ENCODE peak calls at places on chromosome 6, in four cellular contexts. V is A549, B is right atrium auricular region, A is fibroblast of villous mesenchyme. U is an unnamed sample.

GRCh38 chr6:147156218-147156617 is 48.0 kb upstream of the STXBP5 start:
- DNase-seq in V (no peak), B (no peak), A (no peak), U (no peak)

GRCh38 chr6:138115191-138115590 is 8.0 kb upstream of the PERP start:
- DNase-seq in V (no peak), B (no peak), A (no peak), U (no peak)

GRCh38 chr6:130020106-130020851 is 1.9 kb downstream of the L3MBTL3 start:
- DNase-seq in V (peak; percentile 10), B (no peak), A (no peak), U (peak; percentile 32)

GRCh38 chr6:4224082-4224978 is 89.0 kb upstream of the ECI2 start:
- DNase-seq in V (no peak), B (no peak), A (peak; percentile 91), U (no peak)

GRCh38 chr6:123803862-123804681 is at the start of gene NKAIN2:
- DNase-seq in V (no peak), B (no peak), A (no peak), U (no peak)

GRCh38 chr6:127818149-127818548 is 82.7 kb downstream of the THEMIS start:
- DNase-seq in V (no peak), B (no peak), A (no peak), U (no peak)

GRCh38 chr6:4320860-4321259 is 185.5 kb upstream of the ECI2 start:
- DNase-seq in V (peak; percentile 57), B (no peak), A (peak; percentile 98), U (no peak)

GRCh38 chr6:1348675-1349074 is 36.8 kb downstream of the FOXQ1 start:
- DNase-seq in V (no peak), B (no peak), A (no peak), U (no peak)

GRCh38 chr6:137522399-137522798 is 28.2 kb upstream of the OLIG3 start:
- DNase-seq in V (no peak), B (no peak), A (no peak), U (no peak)

GRCh38 chr6:34095136-34095505 is 50.8 kb downstream of the GRM4 start:
- DNase-seq in V (no peak), B (no peak), A (no peak), U (no peak)

GRCh38 chr6:44002591-44003344 is 124.5 kb downstream of the MRPL14 start:
- DNase-seq in V (peak; percentile 55), B (no peak), A (peak; percentile 59), U (peak; percentile 32)

GRCh38 chr6:139686308-139686707 is 311.9 kb upstream of the CITED2 start:
- DNase-seq in V (no peak), B (no peak), A (peak; percentile 81), U (no peak)

GRCh38 chr6:146997062-146997461 is 207.2 kb upstream of the STXBP5 start:
- DNase-seq in V (no peak), B (no peak), A (peak; percentile 51), U (no peak)

GRCh38 chr6:46134216-46134615 is 4.4 kb downstream of the ENPP4 start:
- DNase-seq in V (no peak), B (no peak), A (no peak), U (no peak)

GRCh38 chr6:90364291-90364690 is 67.6 kb upstream of the BACH2 start:
- DNase-seq in V (no peak), B (no peak), A (no peak), U (no peak)

GRCh38 chr6:145714731-145715130 is 20.6 kb downstream of the EPM2A start:
- DNase-seq in V (no peak), B (no peak), A (no peak), U (no peak)

GRCh38 chr6:112743343-112743742 is 396.2 kb downstream of the RFPL4B start:
- DNase-seq in V (no peak), B (no peak), A (no peak), U (no peak)

GRCh38 chr6:149271348-149272340 is 45.9 kb upstream of the TAB2 start:
- DNase-seq in V (no peak), B (no peak), A (peak; percentile 12), U (peak; percentile 60)

GRCh38 chr6:156720739-156721714 is 56.2 kb upstream of the ARID1B start:
- DNase-seq in V (no peak), B (no peak), A (no peak), U (no peak)

GRCh38 chr6:127092486-127092885 is 26.0 kb upstream of the RSPO3 start:
- DNase-seq in V (no peak), B (no peak), A (no peak), U (no peak)

GRCh38 chr6:14146459-14147096 is 29.0 kb downstream of the CD83 start:
- DNase-seq in V (no peak), B (no peak), A (no peak), U (no peak)

GRCh38 chr6:109897561-109898080 is 80.5 kb upstream of the GPR6 start:
- DNase-seq in V (no peak), B (no peak), A (no peak), U (no peak)

GRCh38 chr6:5087389-5087788 is 2.2 kb downstream of the PPP1R3G start:
- DNase-seq in V (no peak), B (no peak), A (no peak), U (no peak)

GRCh38 chr6:125658759-125659431 is 90.5 kb upstream of the HEY2 start:
- DNase-seq in V (no peak), B (no peak), A (no peak), U (no peak)

GRCh38 chr6:63578757-63579156 is 6.5 kb downstream of the LOC128125822 start:
- DNase-seq in V (no peak), B (no peak), A (no peak), U (no peak)

GRCh38 chr6:55950071-55950814 is 74.9 kb upstream of the BMP5 start:
- DNase-seq in V (no peak), B (no peak), A (no peak), U (no peak)

GRCh38 chr6:1388927-1389790 is at the start of gene FOXF2:
- DNase-seq in V (peak; percentile 22), B (no peak), A (no peak), U (no peak)

GRCh38 chr6:154343473-154344308 is 12.9 kb downstream of the IPCEF1 start:
- DNase-seq in V (no peak), B (no peak), A (peak; percentile 65), U (no peak)

GRCh38 chr6:169189227-169189626 is 64.4 kb downstream of the THBS2 start:
- DNase-seq in V (no peak), B (no peak), A (no peak), U (no peak)

GRCh38 chr6:170157567-170158218 is 133.2 kb downstream of the DLL1 start:
- DNase-seq in V (no peak), B (no peak), A (no peak), U (no peak)

GRCh38 chr6:37576336-37576737 is 76.6 kb upstream of the CCDC167 start:
- DNase-seq in V (peak; percentile 81), B (no peak), A (peak; percentile 34), U (no peak)

GRCh38 chr6:105898286-105898685 is 187.8 kb upstream of the PRDM1 start:
- DNase-seq in V (no peak), B (no peak), A (peak; percentile 44), U (no peak)

GRCh38 chr6:118588626-118589025 is 40.5 kb downstream of the PLN start:
- DNase-seq in V (no peak), B (no peak), A (no peak), U (no peak)

GRCh38 chr6:13711726-13712484 is at the start of gene RANBP9:
- DNase-seq in V (peak; percentile 48), B (peak; percentile 82), A (peak; percentile 93), U (peak; percentile 95)

GRCh38 chr6:160227038-160227768 is 31.4 kb downstream of the SLC22A2 start:
- DNase-seq in V (no peak), B (no peak), A (no peak), U (no peak)

GRCh38 chr6:139468178-139468577 is 93.7 kb upstream of the CITED2 start:
- DNase-seq in V (no peak), B (no peak), A (no peak), U (no peak)

GRCh38 chr6:166500246-166500645 is 86.2 kb downstream of the RAMACL start:
- DNase-seq in V (no peak), B (no peak), A (no peak), U (no peak)

GRCh38 chr6:147207351-147207750 is 3.1 kb downstream of the STXBP5 start:
- DNase-seq in V (no peak), B (no peak), A (peak; percentile 36), U (no peak)

GRCh38 chr6:159043236-159043635 is 1.6 kb downstream of the TAGAP start:
- DNase-seq in V (no peak), B (no peak), A (no peak), U (no peak)
- H3K4me3 ChIP-seq in V (no peak overlapping the region), B (no peak overlapping the region), A (no peak overlapping the region), U (peak overlapping the region; percentile 89)

DNA sequence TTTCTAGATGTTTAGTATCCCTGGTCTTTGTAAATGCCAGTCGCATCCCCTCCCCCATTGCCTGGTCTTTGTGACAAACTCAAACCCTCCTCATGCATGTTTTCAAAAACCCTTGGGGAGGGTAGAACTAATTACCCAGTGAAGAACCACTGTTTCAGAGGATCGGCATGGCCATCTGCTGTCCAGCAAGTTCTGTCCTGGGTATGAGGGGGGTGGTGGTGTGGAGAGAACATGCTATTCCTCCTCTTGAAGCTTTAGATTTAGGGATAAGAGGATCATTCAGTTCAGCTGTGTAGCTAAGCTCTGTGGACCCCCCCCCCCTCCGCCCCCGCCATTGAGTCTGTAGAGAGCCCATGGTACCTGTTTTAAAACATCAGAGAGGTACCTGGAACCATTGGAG is 5.6 kb downstream of the BRPF3 start:
- DNase-seq in V (no peak), B (no peak), A (no peak), U (no peak)
- H3K4me3 ChIP-seq in V (no peak overlapping the region), B (no peak overlapping the region), A (no peak overlapping the region), U (peak overlapping the region; percentile 29)

GRCh38 chr6:32945106-32945761 is 4.4 kb upstream of the HLA-DMB start:
- DNase-seq in V (no peak), B (no peak), A (peak; percentile 51), U (no peak)
- H3K4me3 ChIP-seq in V (no peak overlapping the region), B (no peak overlapping the region), A (no peak overlapping the region), U (no peak overlapping the region)

GRCh38 chr6:28580484-28580883 is 54.8 kb downstream of the GPX5 start:
- DNase-seq in V (no peak), B (no peak), A (no peak), U (no peak)
- H3K4me3 ChIP-seq in V (no peak overlapping the region), B (no peak overlapping the region), A (no peak overlapping the region), U (no peak overlapping the region)

GRCh38 chr6:6678185-6678671 is 89.7 kb downstream of the LY86 start:
- DNase-seq in V (peak; percentile 32), B (no peak), A (peak; percentile 77), U (no peak)

GRCh38 chr6:6674872-6675271 is 86.4 kb downstream of the LY86 start:
- DNase-seq in V (no peak), B (no peak), A (no peak), U (no peak)

GRCh38 chr6:6678811-6679210 is 90.3 kb downstream of the LY86 start:
- DNase-seq in V (no peak), B (no peak), A (no peak), U (no peak)

GRCh38 chr6:6679633-6680032 is 91.1 kb downstream of the LY86 start:
- DNase-seq in V (no peak), B (no peak), A (no peak), U (no peak)

GRCh38 chr6:6676910-6677441 is 88.5 kb downstream of the LY86 start:
- DNase-seq in V (peak; percentile 43), B (peak; percentile 90), A (peak; percentile 77), U (peak; percentile 66)
- H3K4me3 ChIP-seq in V (no peak overlapping the region), B (no peak overlapping the region), A (no peak overlapping the region), U (peak overlapping the region; percentile 16)

GRCh38 chr6:106974337-106974998 is at the start of gene CD24:
- DNase-seq in V (peak; percentile 36), B (no peak), A (no peak), U (no peak)
- H3K4me3 ChIP-seq in V (peak within 1 kb of the TSS; percentile 99), B (peak within 1 kb of the TSS; percentile 31), A (peak within 1 kb of the TSS; percentile 57), U (peak within 1 kb of the TSS; percentile 15)

U was measured in CD8-positive, alpha-beta memory T cell.